ENCODE peak calls at places on chromosome 3, in nine cellular contexts. G is spleen; F is brain microvascular endothelial cell; T is HepG2; W is CD8-positive, alpha-beta memory T cell; M is epithelial cell of esophagus; P is A549; Z is upper lobe of right lung; N is tibial nerve. V is an unnamed sample.

GRCh38 chr3:27749640-27750039 is 27.5 kb upstream of the EOMES start:
- DNase-seq in G (no peak), F (no peak), P (no peak), N (no peak), T (no peak), W (no peak), Z (no peak), M (no peak), V (no peak)

GRCh38 chr3:132838477-132838876 is 116.3 kb upstream of the NPHP3 start:
- DNase-seq in G (no peak), N (no peak), Z (no peak), M (no peak), W (no peak), T (no peak), F (no peak), P (no peak), V (no peak)

GRCh38 chr3:37787027-37787868 is 74.4 kb upstream of the CTDSPL start:
- DNase-seq in M (no peak), T (no peak), F (no peak), G (no peak), N (no peak), Z (no peak), P (no peak), W (no peak), V (no peak)

GRCh38 chr3:63746211-63746610 is 72.9 kb upstream of the C3orf49 start:
- DNase-seq in M (no peak), P (no peak), N (no peak), W (no peak), T (no peak), Z (no peak), F (no peak), G (no peak), V (no peak)

GRCh38 chr3:179321585-179322322 is 1.1 kb upstream of the ZNF639 start:
- DNase-seq in G (no peak), T (peak; percentile 29), P (peak; percentile 48), W (no peak), M (peak; percentile 52), Z (no peak), F (peak; percentile 52), N (peak; percentile 64), V (no peak)

GRCh38 chr3:56389213-56389830 is 78.9 kb downstream of the ERC2 start:
- DNase-seq in F (no peak), M (no peak), W (no peak), T (no peak), Z (no peak), N (no peak), G (no peak), P (no peak), V (no peak)

GRCh38 chr3:46599590-46599989 is 12.7 kb upstream of the FAM240A start:
- DNase-seq in N (no peak), W (no peak), G (no peak), F (no peak), T (no peak), P (no peak), M (no peak), Z (no peak), V (no peak)

GRCh38 chr3:162134571-162134970 is 638.0 kb downstream of the OTOL1 start:
- DNase-seq in W (no peak), G (no peak), M (no peak), T (no peak), N (no peak), F (peak; percentile 16), P (no peak), Z (no peak), V (no peak)

GRCh38 chr3:190180268-190180667 is 59.6 kb upstream of the P3H2 start:
- DNase-seq in P (no peak), W (no peak), M (peak; percentile 83), T (no peak), Z (no peak), F (no peak), G (no peak), N (no peak), V (no peak)

GRCh38 chr3:148883163-148883562 is 18.1 kb downstream of the CPA3 start:
- DNase-seq in N (no peak), T (no peak), P (no peak), F (no peak), M (no peak), G (no peak), W (no peak), Z (no peak), V (no peak)
- H3K4me3 ChIP-seq in N (no peak overlapping the region), T (no peak overlapping the region), P (no peak overlapping the region), F (no peak overlapping the region), M (no peak overlapping the region), G (no peak overlapping the region), W (no peak overlapping the region), Z (no peak overlapping the region), V (no peak overlapping the region)

DNA sequence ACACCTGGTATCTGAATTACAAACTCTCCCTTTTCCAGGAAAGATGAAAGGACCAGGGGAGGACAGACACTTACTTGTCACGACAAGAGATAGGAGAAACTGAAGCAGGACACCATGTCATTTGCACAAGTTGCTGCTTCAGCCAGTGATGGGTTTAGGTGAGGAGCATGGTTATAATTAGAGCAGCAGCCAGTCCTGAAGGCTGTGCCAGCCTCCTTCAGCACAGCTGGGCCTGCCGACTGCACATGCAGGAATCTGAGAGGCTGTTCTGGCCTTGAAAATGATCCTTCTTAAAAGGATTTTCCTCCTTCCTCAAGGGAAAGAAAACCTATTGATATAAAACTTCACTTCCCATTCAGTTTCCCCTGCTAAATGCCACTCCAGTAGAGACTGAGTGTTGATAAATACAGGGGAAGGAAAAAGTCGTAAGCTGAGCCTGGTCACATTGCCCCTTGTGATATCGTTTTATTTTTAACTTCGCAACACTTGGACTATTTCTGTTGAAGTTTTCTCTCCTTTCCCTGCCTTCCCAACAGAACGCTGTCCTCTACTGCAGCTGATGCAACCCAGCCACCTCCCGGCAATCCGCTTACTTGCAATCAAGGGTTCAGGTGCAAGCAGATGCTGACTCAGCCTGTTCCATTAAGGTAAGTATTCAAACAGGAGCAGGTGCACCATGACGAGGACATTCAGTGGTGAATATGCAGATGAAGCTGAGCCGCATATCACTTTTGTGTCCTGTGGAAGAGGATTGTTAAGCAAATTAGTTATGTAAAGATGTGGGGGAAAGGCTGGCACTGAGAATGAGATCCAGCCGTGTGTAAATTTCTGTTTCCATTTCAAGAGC is at the start of gene FBXO40:
- DNase-seq in T (no peak), M (peak; percentile 63), G (no peak), N (no peak), Z (no peak), F (no peak), W (no peak), P (no peak), V (no peak)
- H3K4me3 ChIP-seq in T (no peak within 1 kb of the TSS), M (no peak within 1 kb of the TSS), G (no peak within 1 kb of the TSS), N (no peak within 1 kb of the TSS), Z (no peak within 1 kb of the TSS), F (no peak within 1 kb of the TSS), W (no peak within 1 kb of the TSS), P (no peak within 1 kb of the TSS), V (no peak within 1 kb of the TSS)

GRCh38 chr3:10994311-10994710 is 1.8 kb downstream of the SLC6A1 start:
- DNase-seq in W (no peak), N (no peak), P (no peak), M (no peak), Z (no peak), T (no peak), F (no peak), G (no peak), V (no peak)

GRCh38 chr3:10993729-10994065 is 1.1 kb downstream of the SLC6A1 start:
- DNase-seq in Z (no peak), W (no peak), M (no peak), N (no peak), G (no peak), T (no peak), P (no peak), F (no peak), V (no peak)

GRCh38 chr3:10992017-10992945 is at the start of gene SLC6A1:
- DNase-seq in T (no peak), P (peak; percentile 22), G (no peak), M (no peak), W (no peak), N (peak; percentile 15), F (no peak), Z (no peak), V (no peak)

GRCh38 chr3:10995871-10996270 is 3.3 kb downstream of the SLC6A1 start:
- DNase-seq in M (no peak), F (no peak), G (no peak), Z (no peak), W (no peak), N (no peak), T (no peak), P (no peak), V (no peak)

DNA sequence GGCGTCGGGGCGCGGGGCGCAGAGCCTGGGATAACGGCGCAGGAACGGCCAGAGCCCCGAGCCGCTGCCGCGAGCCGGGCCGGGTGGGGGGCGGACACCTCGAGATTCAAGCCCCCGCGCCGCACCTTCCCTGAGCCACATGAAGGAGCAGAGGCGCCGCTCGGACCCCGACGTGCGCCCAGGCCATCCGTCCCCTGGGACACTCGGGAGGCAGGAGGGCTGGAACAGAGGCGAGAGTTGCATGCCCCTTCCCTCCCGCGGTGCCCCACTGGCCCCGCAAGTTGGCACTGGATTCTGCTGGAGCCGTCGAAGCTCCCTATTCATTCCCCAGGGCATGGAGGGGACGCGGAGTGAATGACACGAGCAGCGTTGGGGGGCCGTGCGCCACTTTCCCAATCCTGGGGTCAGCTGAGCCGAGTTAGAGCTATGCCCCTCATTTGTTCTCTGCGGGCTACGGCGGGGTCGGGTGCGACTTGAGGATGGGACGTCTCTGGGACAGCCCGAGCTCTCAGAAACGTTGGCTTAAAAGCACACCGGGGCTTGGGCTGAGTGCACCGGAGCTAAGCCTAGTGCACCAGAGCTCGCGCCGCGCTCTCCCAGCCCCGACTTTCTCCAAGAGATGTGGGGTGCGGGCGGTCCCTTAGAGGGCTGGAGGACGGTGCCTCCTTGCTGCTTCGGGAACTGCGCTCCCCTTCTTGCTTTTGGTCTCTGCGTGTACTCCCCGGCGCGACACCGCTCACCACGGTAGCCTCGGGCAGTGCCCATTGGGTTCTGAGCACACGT is 589 bp downstream of the SLC6A1 start:
- DNase-seq in Z (no peak), P (no peak), N (no peak), W (no peak), T (no peak), F (no peak), M (no peak), G (no peak), V (no peak)
- H3K4me3 ChIP-seq in Z (peak overlapping the region; percentile 21), P (peak overlapping the region; percentile 47), N (peak overlapping the region; percentile 28), W (no peak overlapping the region), T (no peak overlapping the region), F (no peak overlapping the region), M (no peak overlapping the region), G (peak overlapping the region; percentile 13), V (no peak overlapping the region)

GRCh38 chr3:21750291-21750690 is 719 bp downstream of the ZNF385D start:
- DNase-seq in P (no peak), M (peak; percentile 79), G (no peak), N (no peak), Z (no peak), W (no peak), F (peak; percentile 29), T (no peak), V (no peak)

GRCh38 chr3:21752749-21753347 is 1.8 kb upstream of the ZNF385D start:
- DNase-seq in M (peak; percentile 73), F (peak; percentile 62), P (peak; percentile 30), G (no peak), T (peak; percentile 2), N (no peak), W (no peak), Z (no peak), V (no peak)

GRCh38 chr3:21747376-21747775 is 3.6 kb downstream of the ZNF385D start:
- DNase-seq in P (no peak), Z (no peak), N (no peak), M (peak; percentile 12), F (no peak), W (no peak), G (no peak), T (no peak), V (no peak)

GRCh38 chr3:21751891-21752290 is 881 bp upstream of the ZNF385D start:
- DNase-seq in T (no peak), W (no peak), M (no peak), F (no peak), G (no peak), Z (no peak), N (no peak), P (no peak), V (no peak)

GRCh38 chr3:21750831-21751391 is at the start of gene ZNF385D:
- DNase-seq in N (peak; percentile 27), P (no peak), F (peak; percentile 44), Z (peak; percentile 61), W (no peak), M (peak; percentile 33), T (no peak), G (no peak), V (no peak)
- H3K4me3 ChIP-seq in N (peak within 1 kb of the TSS; percentile 36), P (no peak within 1 kb of the TSS), F (peak within 1 kb of the TSS; percentile 53), Z (peak within 1 kb of the TSS; percentile 29), W (no peak within 1 kb of the TSS), M (peak within 1 kb of the TSS; percentile 23), T (no peak within 1 kb of the TSS), G (peak within 1 kb of the TSS; percentile 10), V (peak within 1 kb of the TSS; percentile 75)